ENCODE peak calls at places on chromosomes 1 and 21, in four cellular contexts. E is adrenal gland, O is H9, P is cardiac muscle cell. S is an unnamed sample.

GRCh38 chr1:100343897-100344296 is 8.4 kb upstream of the CDC14A start:
- DNase-seq in E (no peak), O (no peak), P (no peak), S (no peak)

GRCh38 chr1:169604781-169605560 is 18.7 kb upstream of the F5 start:
- DNase-seq in P (no peak), E (peak; percentile 18), O (no peak), S (peak; percentile 84)

GRCh38 chr1:235127774-235128452 is 724 bp downstream of the TOMM20 start:
- DNase-seq in O (no peak), P (peak; percentile 15), E (no peak), S (no peak)

GRCh38 chr1:160284220-160284781 is 632 bp downstream of the PEX19 start:
- DNase-seq in O (no peak), E (peak; percentile 84), P (peak; percentile 62), S (no peak)

GRCh38 chr1:116809181-116809508 is 54.9 kb downstream of the CD2 start:
- DNase-seq in O (no peak), E (no peak), P (no peak), S (no peak)

GRCh38 chr1:17744666-17745563 is 10.2 kb upstream of the ACTL8 start:
- DNase-seq in P (no peak), O (no peak), E (no peak), S (no peak)

GRCh38 chr1:100793661-100794060 is 74.1 kb downstream of the VCAM1 start:
- DNase-seq in O (no peak), E (no peak), P (no peak), S (no peak)

GRCh38 chr21:44018813-44019567 is 6.9 kb downstream of the TRAPPC10 start:
- DNase-seq in E (no peak), O (no peak), P (no peak), S (no peak)

GRCh38 chr1:51952638-51953037 is 37.9 kb downstream of the RAB3B start:
- DNase-seq in O (no peak), P (no peak), E (no peak), S (no peak)

GRCh38 chr1:25122747-25123146 is 109.6 kb downstream of the SYF2 start:
- DNase-seq in E (no peak), O (no peak), P (peak; percentile 48), S (no peak)

GRCh38 chr1:5493708-5494390 is 498.4 kb downstream of the NPHP4 start:
- DNase-seq in O (no peak), E (no peak), P (no peak), S (no peak)
- H3K27ac ChIP-seq in O (no peak overlapping the region), E (no peak overlapping the region), P (no peak overlapping the region), S (no peak overlapping the region)

GRCh38 chr1:4485398-4485797 is 169.0 kb upstream of the AJAP1 start:
- DNase-seq in P (no peak), O (peak; percentile 42), E (no peak), S (no peak)
- H3K9me3 ChIP-seq in P (no peaks in the 10 kb centered on the region), O (no peaks in the 10 kb centered on the region), E (no peaks in the 10 kb centered on the region), S (no peaks in the 10 kb centered on the region)

GRCh38 chr1:8061673-8062386 is 35.7 kb upstream of the ERRFI1 start:
- DNase-seq in O (no peak), E (no peak), P (no peak), S (no peak)

GRCh38 chr1:8061210-8061609 is 35.1 kb upstream of the ERRFI1 start:
- DNase-seq in O (no peak), E (peak; percentile 31), P (no peak), S (no peak)

GRCh38 chr1:8055973-8056372 is 29.9 kb upstream of the ERRFI1 start:
- DNase-seq in O (no peak), E (no peak), P (no peak), S (no peak)

GRCh38 chr1:8062861-8063260 is 36.8 kb upstream of the ERRFI1 start:
- DNase-seq in E (no peak), P (no peak), O (no peak), S (no peak)

DNA sequence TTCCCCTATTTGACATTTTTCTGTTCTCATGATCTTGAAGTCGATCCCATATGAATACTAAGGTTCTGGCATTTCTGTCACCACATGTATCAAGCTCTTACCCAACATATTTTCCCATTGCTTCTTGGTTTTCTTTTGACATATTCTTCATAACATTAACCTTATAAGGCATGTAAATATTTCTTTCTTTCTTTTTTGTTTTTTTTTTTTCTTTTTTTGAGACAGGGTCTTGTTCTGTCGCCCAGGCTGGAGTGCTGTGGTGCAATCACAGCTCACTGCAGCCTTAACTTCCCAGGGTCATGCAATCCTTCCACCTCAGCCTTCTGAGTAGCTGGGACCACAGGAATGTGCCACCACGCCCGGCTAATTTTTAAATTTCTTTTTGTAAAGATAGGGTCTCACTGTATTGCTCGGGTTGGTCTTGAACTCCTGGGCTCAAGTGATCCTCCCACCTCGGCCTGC is 33.1 kb upstream of the ERRFI1 start:
- DNase-seq in O (no peak), E (no peak), P (no peak), S (no peak)
- H3K4me1 ChIP-seq in O (no peaks in the 10 kb centered on the region), E (no peaks in the 10 kb centered on the region), P (no peaks in the 10 kb centered on the region), S (no peaks in the 10 kb centered on the region)

GRCh38 chr1:225447649-225448048 is 19.8 kb upstream of the LBR start:
- DNase-seq in O (no peak), E (peak; percentile 38), P (no peak), S (no peak)
- H3K27ac ChIP-seq in O (no peak overlapping the region), E (peak overlapping the region; percentile 75), P (no peak overlapping the region), S (no peak overlapping the region)

DNA sequence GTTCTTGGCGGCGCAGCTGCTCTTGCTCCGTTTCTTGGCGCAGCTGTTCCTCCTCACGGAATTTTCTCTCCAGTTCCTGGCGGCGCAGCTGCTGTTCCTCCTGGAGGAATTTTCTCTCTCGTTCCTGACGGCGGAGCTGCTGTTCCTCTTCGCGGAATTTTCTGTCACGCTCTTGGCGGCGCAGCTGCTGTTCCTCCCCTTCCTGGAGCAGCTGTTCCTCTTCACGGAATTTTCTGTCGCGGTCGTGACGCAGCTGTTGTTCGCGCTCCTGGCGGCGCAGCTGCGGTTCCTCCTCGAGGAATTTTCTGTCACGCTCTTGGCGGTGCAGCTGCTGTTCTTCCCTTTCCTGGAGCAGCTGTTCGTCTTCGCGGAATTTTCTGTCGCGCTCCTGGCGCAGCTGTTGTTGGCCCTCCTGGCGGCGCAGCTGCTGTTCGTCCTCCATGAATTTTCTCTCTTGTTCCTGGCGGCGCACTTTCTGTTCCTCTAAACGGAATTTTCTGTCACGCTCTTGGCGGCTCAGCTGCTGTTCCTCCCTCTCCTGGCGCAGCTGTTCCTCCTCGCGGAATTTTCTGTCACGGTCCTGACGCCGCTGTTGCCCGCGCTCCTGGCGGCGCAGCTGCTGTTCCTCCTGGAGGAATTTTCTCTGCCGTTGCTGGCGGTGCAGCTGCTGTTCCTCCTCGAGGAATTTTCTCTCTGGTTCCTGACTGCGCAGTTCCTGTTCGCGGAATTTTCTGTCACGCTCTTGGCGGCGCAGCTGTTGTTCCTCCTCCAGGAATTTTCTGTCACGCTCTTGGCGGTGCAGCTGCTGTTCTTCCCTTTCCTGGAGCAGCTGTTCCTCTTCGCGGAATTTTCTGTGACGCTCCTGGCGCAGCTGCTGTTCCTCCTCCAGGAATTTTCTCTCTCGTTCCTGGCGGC is 7.0 kb downstream of the TCHH start:
- DNase-seq in P (no peak), E (no peak), O (peak; percentile 50), S (no peak)
- H3K9me3 ChIP-seq in P (no peaks in the 10 kb centered on the region), E (no peaks in the 10 kb centered on the region), O (no peaks in the 10 kb centered on the region), S (peaks cover 2% of the 10 kb centered on the region)

GRCh38 chr1:64874664-64875063 is 91.7 kb downstream of the JAK1 start:
- DNase-seq in P (peak; percentile 78), O (no peak), E (no peak), S (no peak)
- H3K4me1 ChIP-seq in P (peaks cover 18% of the 10 kb centered on the region), O (no peaks in the 10 kb centered on the region), E (no peaks in the 10 kb centered on the region), S (peaks cover 42% of the 10 kb centered on the region)

S was measured in CD4-positive, CD25-positive, alpha-beta regulatory T cell.